ENCODE peak calls at places on chromosomes 13 and 19, in four cellular contexts. J, O, K and X are unnamed samples. For H3K4me1, the result is how much of the 10 kb centered on the place peaks cover.

GRCh38 chr19:38849746-38850230 is at the start of gene HNRNPL:
- DNase-seq in K (no peak), J (no peak), O (peak), X (no peak)

GRCh38 chr13:95392597-95392996 is 91.3 kb upstream of the ABCC4 start:
- DNase-seq in O (no peak), K (no peak), J (no peak), X (no peak)

GRCh38 chr19:55654833-55655647 is at the start of gene U2AF2:
- DNase-seq in K (peak), O (peak), J (peak), X (peak)

GRCh38 chr19:40717880-40718773 is 1.2 kb downstream of the ITPKC start:
- DNase-seq in K (peak), J (peak), O (no peak), X (no peak)

GRCh38 chr13:74246398-74246975 is 112.3 kb upstream of the KLF12 start:
- DNase-seq in K (peak), O (no peak), J (no peak), X (no peak)

GRCh38 chr13:41916173-41916954 is 44.5 kb downstream of the VWA8 start:
- DNase-seq in J (no peak), O (no peak), K (no peak), X (peak)

GRCh38 chr19:41377977-41378707 is 1.8 kb downstream of the TMEM91 start:
- DNase-seq in O (no peak), J (no peak), K (no peak), X (no peak)

GRCh38 chr19:28694812-28695211 is 518.1 kb downstream of the UQCRFS1 start:
- DNase-seq in J (no peak), O (no peak), K (no peak), X (no peak)

GRCh38 chr19:52190679-52191293 is 934 bp downstream of the PPP2R1A start:
- DNase-seq in O (no peak), K (no peak), J (peak), X (no peak)

GRCh38 chr13:20492641-20493040 is 33.0 kb downstream of the CRYL1 start:
- DNase-seq in K (no peak), O (no peak), J (peak), X (no peak)

GRCh38 chr13:110396476-110396875 is 89.4 kb downstream of the COL4A2 start:
- DNase-seq in O (no peak), K (no peak), J (no peak), X (no peak)

GRCh38 chr19:4068058-4068966 is 1.6 kb upstream of the ZBTB7A start:
- DNase-seq in O (no peak), K (no peak), J (no peak), X (no peak)
- H3K27ac ChIP-seq in O (peak), K (peak), J (peak), X (no peak)

DNA sequence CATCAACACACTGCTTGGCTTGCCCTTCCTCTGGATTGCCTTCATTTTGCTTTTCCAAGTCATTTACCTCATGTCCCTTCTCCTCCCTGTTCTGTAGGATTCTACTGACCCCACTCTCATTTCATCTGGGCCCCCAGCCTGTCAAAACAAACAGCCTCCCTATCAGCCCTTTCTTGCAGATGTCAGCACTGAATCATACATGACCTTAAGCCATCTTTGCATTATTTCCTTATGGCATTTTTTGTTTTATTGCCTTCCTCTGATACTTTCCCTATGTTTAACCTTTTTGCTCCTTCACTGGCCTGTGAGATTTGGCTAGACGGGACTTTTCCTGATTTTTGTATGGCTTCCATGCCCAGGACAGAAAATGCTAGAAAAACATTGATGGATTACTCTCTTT is 8.7 kb downstream of the LRCH1 start:
- DNase-seq in J (no peak), K (no peak), O (no peak), X (no peak)
- H3K4me1 ChIP-seq in J (under half), K (under half), O (under half), X (under half)

DNA sequence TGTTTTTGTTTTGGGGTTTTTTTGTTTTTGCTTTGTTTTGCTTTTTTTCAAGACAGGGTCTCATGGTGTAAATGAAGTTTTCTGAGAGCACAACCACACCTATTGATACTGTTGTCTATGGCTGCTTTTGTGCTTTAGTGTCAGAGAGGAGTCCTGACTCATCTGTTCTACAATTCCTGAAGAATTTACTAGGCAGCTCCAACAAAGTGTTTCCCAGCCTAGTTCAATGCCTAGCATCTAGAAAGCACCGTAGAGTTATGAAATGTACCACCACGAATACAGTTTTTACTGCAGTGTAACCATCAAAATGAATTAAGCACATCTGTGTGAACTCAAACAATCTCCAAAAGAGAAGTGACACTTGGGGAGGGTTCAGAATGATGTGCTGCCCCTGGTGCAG is 21.2 kb downstream of the SAFB start:
- DNase-seq in O (no peak), J (no peak), K (no peak), X (no peak)
- H3K27ac ChIP-seq in O (no peak), J (no peak), K (no peak), X (no peak)

GRCh38 chr13:79228972-79229371 is 177.1 kb downstream of the RBM26 start:
- DNase-seq in K (no peak), J (no peak), O (no peak), X (no peak)

GRCh38 chr13:79225487-79226232 is 180.4 kb downstream of the RBM26 start:
- DNase-seq in J (peak), O (no peak), K (no peak), X (no peak)

GRCh38 chr13:79226250-79226649 is 179.8 kb downstream of the RBM26 start:
- DNase-seq in O (no peak), K (no peak), J (no peak), X (no peak)

GRCh38 chr13:79227418-79227817 is 178.6 kb downstream of the RBM26 start:
- DNase-seq in J (no peak), K (no peak), O (no peak), X (no peak)

GRCh38 chr13:79226938-79227337 is 179.1 kb downstream of the RBM26 start:
- DNase-seq in J (no peak), K (no peak), O (no peak), X (no peak)
- H3K4me1 ChIP-seq in J (under half), K (under half), O (under half), X (under half)